ENCODE peak calls at places on chromosome 6, in four cellular contexts. E is CD8-positive, alpha-beta T cell; M is fibroblast of the aortic adventitia; F is cardiac fibroblast. Z is an unnamed sample.

GRCh38 chr6:79045966-79046365 is 32.1 kb downstream of the PHIP start:
- DNase-seq in E (no peak), M (no peak), F (no peak), Z (no peak)

GRCh38 chr6:41477572-41477971 is 68.6 kb upstream of the FOXP4 start:
- DNase-seq in E (no peak), M (no peak), F (no peak), Z (no peak)

GRCh38 chr6:14361297-14361696 is 243.7 kb downstream of the CD83 start:
- DNase-seq in E (no peak), M (no peak), F (no peak), Z (no peak)

GRCh38 chr6:132964868-132965382 is 150.6 kb downstream of the RPS12 start:
- DNase-seq in E (no peak), M (no peak), F (no peak), Z (no peak)

GRCh38 chr6:158361961-158362634 is 49.8 kb downstream of the TULP4 start:
- DNase-seq in E (no peak), M (peak), F (no peak), Z (no peak)

GRCh38 chr6:87656857-87657256 is 45.2 kb downstream of the AKIRIN2 start:
- DNase-seq in E (no peak), M (no peak), F (no peak), Z (no peak)

GRCh38 chr6:121430514-121431460 is 4.7 kb upstream of the GJA1 start:
- DNase-seq in E (no peak), M (peak), F (peak), Z (no peak)

GRCh38 chr6:37628611-37629320 is 68.9 kb downstream of the MDGA1 start:
- DNase-seq in E (no peak), M (peak), F (peak), Z (no peak)

GRCh38 chr6:52984247-52984646 is 10.8 kb downstream of the GSTA4 start:
- DNase-seq in E (no peak), M (no peak), F (no peak), Z (no peak)

GRCh38 chr6:154488802-154489437 is 21.6 kb downstream of the CNKSR3 start:
- DNase-seq in E (no peak), M (peak), F (peak), Z (no peak)

GRCh38 chr6:95228636-95229035 is 348.7 kb upstream of the MANEA start:
- DNase-seq in E (no peak), M (no peak), F (no peak), Z (no peak)

GRCh38 chr6:136067731-136068341 is 182.3 kb downstream of the MTFR2 start:
- DNase-seq in E (no peak), M (peak), F (peak), Z (no peak)

GRCh38 chr6:130018830-130019795 is 732 bp downstream of the L3MBTL3 start:
- DNase-seq in E (peak), M (peak), F (peak), Z (no peak)

GRCh38 chr6:18413320-18413830 is 26.2 kb downstream of the RNF144B start:
- DNase-seq in E (no peak), M (no peak), F (no peak), Z (no peak)

GRCh38 chr6:105609375-105609991 is 206.6 kb upstream of the PREP start:
- DNase-seq in E (no peak), M (no peak), F (peak), Z (no peak)

GRCh38 chr6:39941138-39941537 is 6.9 kb upstream of the MOCS1 start:
- DNase-seq in E (no peak), M (no peak), F (no peak), Z (no peak)

GRCh38 chr6:94623586-94623985 is 953.7 kb upstream of the MANEA start:
- DNase-seq in E (no peak), M (no peak), F (no peak), Z (no peak)

GRCh38 chr6:2695464-2696095 is 55.1 kb downstream of the MYLK4 start:
- DNase-seq in E (no peak), M (peak), F (peak), Z (no peak)

GRCh38 chr6:1136415-1136774 is 175.5 kb upstream of the FOXQ1 start:
- DNase-seq in E (no peak), M (peak), F (peak), Z (peak)

GRCh38 chr6:36829919-36830544 is 9.2 kb downstream of the CPNE5 start:
- DNase-seq in E (no peak), M (peak), F (peak), Z (no peak)

GRCh38 chr6:83038246-83038645 is 27.4 kb downstream of the UBE3D start:
- DNase-seq in E (no peak), M (no peak), F (no peak), Z (no peak)

GRCh38 chr6:112205521-112206458 is 48.6 kb downstream of the LAMA4 start:
- DNase-seq in E (no peak), M (peak), F (peak), Z (no peak)

GRCh38 chr6:7200598-7201443 is 93.1 kb downstream of the RREB1 start:
- DNase-seq in E (no peak), M (no peak), F (no peak), Z (no peak)

GRCh38 chr6:142542704-142543233 is 241.0 kb downstream of the ADGRG6 start:
- DNase-seq in E (no peak), M (peak), F (peak), Z (no peak)

GRCh38 chr6:34237316-34237721 is 646 bp downstream of the HMGA1 start:
- DNase-seq in E (no peak), M (no peak), F (no peak), Z (no peak)

GRCh38 chr6:11766589-11767450 is 11.8 kb downstream of the ADTRP start:
- DNase-seq in E (no peak), M (peak), F (peak), Z (peak)

GRCh38 chr6:134374486-134374885 is 56.6 kb upstream of the SGK1 start:
- DNase-seq in E (no peak), M (peak), F (no peak), Z (no peak)

GRCh38 chr6:28353981-28354676 is 4.4 kb downstream of the ZKSCAN3 start:
- DNase-seq in E (no peak), M (peak), F (peak), Z (no peak)

GRCh38 chr6:80223743-80224212 is 117.3 kb downstream of the BCKDHB start:
- DNase-seq in E (no peak), M (peak), F (peak), Z (peak)

GRCh38 chr6:143408151-143408786 is 42.2 kb downstream of the ADAT2 start:
- DNase-seq in E (no peak), M (no peak), F (no peak), Z (no peak)

GRCh38 chr6:56314683-56315523 is 67.5 kb upstream of the COL21A1 start:
- DNase-seq in E (no peak), M (peak), F (peak), Z (no peak)

GRCh38 chr6:72182337-72183246 is 296.2 kb downstream of the RIMS1 start:
- DNase-seq in E (no peak), M (no peak), F (peak), Z (no peak)

GRCh38 chr6:129936329-129937165 is 75.4 kb upstream of the TMEM244 start:
- DNase-seq in E (peak), M (peak), F (peak), Z (no peak)

DNA sequence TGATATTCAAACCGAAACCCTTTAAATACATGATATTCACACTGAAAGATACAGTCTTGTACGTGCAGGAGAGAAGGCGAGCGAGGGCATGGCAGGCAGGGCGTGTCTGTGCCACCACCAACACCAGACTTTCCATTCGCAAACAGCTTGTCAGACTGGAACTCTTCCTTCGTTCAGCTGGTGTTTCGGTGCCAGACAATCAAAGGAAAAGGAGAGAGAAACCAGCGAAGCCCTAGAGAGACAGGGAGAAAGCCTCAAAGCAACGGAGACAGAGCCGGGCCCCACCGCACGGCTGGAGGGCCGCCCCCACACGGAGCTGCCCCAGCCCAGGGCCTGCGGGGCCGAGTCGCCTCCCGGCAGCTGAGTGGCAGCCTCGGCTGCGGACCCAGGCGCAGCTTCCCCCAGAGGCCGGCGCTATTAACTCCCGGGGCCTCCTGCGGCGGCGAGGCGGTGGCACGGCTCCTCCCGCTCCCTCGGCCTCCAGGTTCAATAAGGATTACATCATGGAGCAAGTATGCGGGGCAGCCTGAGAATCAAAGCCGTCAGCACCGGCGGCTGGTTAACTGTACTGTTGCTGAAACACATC is 32.1 kb upstream of the NR2E1 start:
- DNase-seq in E (no peak), M (peak), F (peak), Z (peak)
- H3K4me3 ChIP-seq in E (peak), M (peak), F (peak), Z (peak)

DNA sequence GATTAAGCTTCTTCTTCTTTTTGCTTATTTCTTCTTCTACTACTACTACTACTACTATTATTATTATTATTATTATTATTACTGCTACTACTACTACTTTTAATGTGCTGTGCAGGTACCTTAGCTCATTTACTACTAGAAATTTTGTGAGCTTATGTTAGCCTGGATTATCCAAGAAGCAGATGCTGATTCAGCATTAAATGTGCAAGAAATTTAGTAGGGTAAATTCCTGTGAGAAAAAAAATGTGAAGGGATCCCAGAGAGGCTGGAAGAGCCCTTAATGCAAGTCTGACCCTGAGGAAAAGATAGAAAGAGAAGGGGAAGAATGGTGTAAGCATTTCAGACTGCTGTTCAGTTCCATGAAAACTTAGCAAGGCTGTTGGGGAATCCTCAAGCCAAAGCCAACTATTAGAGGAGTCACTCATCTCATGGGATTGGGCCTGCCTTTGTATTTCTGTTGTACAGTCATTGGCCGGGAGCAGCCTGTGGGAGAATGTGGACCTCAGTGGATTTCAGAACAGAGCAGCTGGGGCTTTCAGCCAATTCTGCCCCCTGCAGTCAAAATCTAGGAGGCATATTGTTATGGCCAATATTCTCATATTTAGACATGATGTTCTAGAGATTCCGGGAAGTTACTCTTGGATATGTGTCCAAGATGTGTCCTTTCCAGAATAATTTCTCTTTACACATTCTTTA is 37.2 kb upstream of the TSPYL1 start:
- DNase-seq in E (no peak), M (peak), F (no peak), Z (no peak)
- TF ChIP-seq CTCF in E (no peak), M (peak), F (peak), Z (no peak)

GRCh38 chr6:141482773-141483172 is 650.0 kb upstream of the GJE1 start:
- DNase-seq in E (no peak), M (no peak), F (no peak), Z (no peak)
- H3K4me3 ChIP-seq in E (peak), M (no peak), F (no peak), Z (peak)

GRCh38 chr6:81838724-81839425 is 86.4 kb upstream of the TENT5A start:
- DNase-seq in E (no peak), M (no peak), F (no peak), Z (no peak)
- TF ChIP-seq CTCF in E (no peak), M (no peak), F (no peak), Z (no peak)

GRCh38 chr6:128882991-128883571 is at the start of gene LAMA2:
- DNase-seq in E (no peak), M (peak), F (peak), Z (no peak)

GRCh38 chr6:128889870-128890269 is 6.9 kb downstream of the LAMA2 start:
- DNase-seq in E (no peak), M (no peak), F (no peak), Z (no peak)

GRCh38 chr6:128885381-128885780 is 2.4 kb downstream of the LAMA2 start:
- DNase-seq in E (no peak), M (no peak), F (no peak), Z (no peak)

GRCh38 chr6:128892079-128892478 is 9.1 kb downstream of the LAMA2 start:
- DNase-seq in E (no peak), M (no peak), F (peak), Z (no peak)

DNA sequence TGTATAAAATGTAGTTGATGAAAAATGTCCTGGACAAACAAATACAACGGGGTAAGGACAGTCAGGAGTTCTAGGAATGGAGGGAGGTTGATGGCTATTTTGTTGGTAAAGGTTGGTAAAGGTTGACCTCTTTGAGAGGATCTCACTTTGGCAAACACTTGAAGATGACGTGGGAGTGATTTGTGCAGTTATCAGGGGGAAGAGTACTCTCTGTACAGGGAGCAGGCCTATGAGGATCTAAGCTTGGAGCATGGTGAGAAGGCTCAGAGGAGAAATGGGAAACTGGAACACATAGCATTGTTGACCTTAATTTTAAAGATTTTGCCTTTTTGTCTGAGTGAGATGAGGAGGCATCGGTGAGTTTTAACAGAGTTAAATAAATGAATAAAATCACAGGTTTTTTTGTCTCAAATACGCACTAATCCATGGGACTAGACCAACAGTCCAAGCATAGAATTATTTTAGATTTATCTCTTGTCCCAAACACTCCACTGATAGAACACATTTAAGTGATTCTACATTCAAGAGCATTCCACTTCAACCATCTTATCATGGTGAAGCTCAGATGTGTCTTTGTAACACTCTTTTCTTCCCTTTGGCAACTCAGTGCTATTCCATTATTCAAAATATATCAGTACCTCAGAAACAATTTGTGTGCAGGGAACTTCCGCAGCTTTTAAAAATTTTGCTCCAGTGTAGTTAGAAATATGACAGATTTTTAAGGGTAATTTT is 5.7 kb downstream of the LAMA2 start:
- DNase-seq in E (no peak), M (no peak), F (no peak), Z (no peak)
- H3K4me3 ChIP-seq in E (no peak), M (no peak), F (no peak), Z (no peak)